ENCODE peak calls at places on chromosome 1, in five cellular contexts. Z, R, B, I and J are unnamed samples.

GRCh38 chr1:171251042-171251740 is 2.9 kb downstream of the FMO1 start:
- DNase-seq in B (no peak), I (peak; percentile 55), R (peak; percentile 23), Z (no peak), J (peak; percentile 44)

GRCh38 chr1:225480825-225481434 is 53.1 kb upstream of the LBR start:
- DNase-seq in I (peak; percentile 86), R (peak; percentile 38), B (no peak), Z (peak; percentile 76), J (no peak)

GRCh38 chr1:156108664-156109241 is 5.8 kb upstream of the LMNA start:
- DNase-seq in R (no peak), Z (no peak), B (no peak), I (no peak), J (no peak)

GRCh38 chr1:65881070-65881594 is 88.4 kb downstream of the PDE4B start:
- DNase-seq in Z (no peak), I (no peak), B (no peak), R (no peak), J (no peak)

GRCh38 chr1:94614168-94614815 is 72.7 kb upstream of the F3 start:
- DNase-seq in R (no peak), Z (no peak), B (no peak), I (no peak), J (no peak)

GRCh38 chr1:42419449-42419848 is 36.4 kb downstream of the ZMYND12 start:
- DNase-seq in I (no peak), R (no peak), B (peak; percentile 88), Z (no peak), J (peak; percentile 30)

GRCh38 chr1:53511323-53511932 is 52.2 kb downstream of the DMRTB1 start:
- DNase-seq in Z (no peak), B (peak; percentile 67), I (no peak), R (no peak), J (no peak)

GRCh38 chr1:54608561-54609230 is 14.6 kb downstream of the FAM151A start:
- DNase-seq in R (no peak), B (no peak), Z (no peak), I (no peak), J (no peak)

GRCh38 chr1:29623501-29623900 is 387.2 kb downstream of the PTPRU start:
- DNase-seq in B (no peak), I (no peak), Z (no peak), R (no peak), J (no peak)

GRCh38 chr1:31677949-31678348 is 25.9 kb downstream of the COL16A1 start:
- DNase-seq in R (no peak), B (no peak), Z (no peak), I (no peak), J (no peak)

GRCh38 chr1:67431156-67431765 is 1.1 kb upstream of the SERBP1 start:
- DNase-seq in B (no peak), Z (no peak), I (no peak), R (no peak), J (no peak)

GRCh38 chr1:67429528-67430357 is 459 bp downstream of the SERBP1 start:
- DNase-seq in B (peak; percentile 29), R (no peak), I (peak; percentile 37), Z (no peak), J (peak; percentile 22)

GRCh38 chr1:67430358-67431155 is at the start of gene SERBP1:
- DNase-seq in B (peak; percentile 98), I (peak; percentile 97), R (peak; percentile 95), Z (peak; percentile 79), J (peak; percentile 94)

GRCh38 chr1:67427947-67428346 is 2.3 kb downstream of the SERBP1 start:
- DNase-seq in I (no peak), B (no peak), Z (no peak), R (no peak), J (no peak)

DNA sequence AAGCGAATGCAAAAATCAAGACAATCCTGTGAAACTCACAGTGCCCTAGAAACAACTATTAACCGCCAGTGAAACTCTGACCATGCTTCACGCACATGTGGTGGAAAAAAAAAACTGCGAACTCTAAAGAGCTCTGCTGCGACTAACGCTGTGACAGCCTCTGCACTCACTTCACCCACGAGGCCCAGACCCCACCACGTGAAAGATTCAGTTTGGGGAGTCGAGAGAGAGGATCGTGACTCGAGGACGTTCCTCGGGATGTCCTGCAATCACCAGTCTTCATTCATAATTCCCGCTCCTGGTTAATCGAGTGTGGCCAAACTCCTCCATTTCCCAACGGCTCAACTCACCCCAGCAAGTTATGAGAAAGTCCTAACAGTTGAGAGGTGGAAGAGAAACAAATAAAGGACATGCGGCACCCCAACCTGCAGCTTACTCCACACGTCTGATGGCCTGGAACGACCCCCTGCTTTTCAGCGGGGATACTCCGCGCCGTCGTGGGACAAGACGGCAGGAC is 1.1 kb downstream of the SERBP1 start:
- DNase-seq in B (no peak), I (no peak), Z (no peak), R (no peak), J (no peak)
- TF ChIP-seq POLR2A in B (no peak), I (no peak), Z (no peak), R (no peak), J (no peak)

GRCh38 chr1:204443260-204443619 is 31.6 kb upstream of the PPP1R15B start:
- DNase-seq in R (no peak), Z (no peak), B (no peak), I (peak; percentile 54), J (no peak)

GRCh38 chr1:204442376-204443259 is 31.0 kb upstream of the PPP1R15B start:
- DNase-seq in Z (no peak), R (no peak), B (no peak), I (no peak), J (no peak)

GRCh38 chr1:204445860-204446412 is 34.3 kb upstream of the PPP1R15B start:
- DNase-seq in B (no peak), Z (peak; percentile 54), I (peak; percentile 52), R (no peak), J (no peak)

GRCh38 chr1:204441558-204441957 is 29.9 kb upstream of the PPP1R15B start:
- DNase-seq in R (no peak), I (no peak), Z (no peak), B (no peak), J (no peak)

DNA sequence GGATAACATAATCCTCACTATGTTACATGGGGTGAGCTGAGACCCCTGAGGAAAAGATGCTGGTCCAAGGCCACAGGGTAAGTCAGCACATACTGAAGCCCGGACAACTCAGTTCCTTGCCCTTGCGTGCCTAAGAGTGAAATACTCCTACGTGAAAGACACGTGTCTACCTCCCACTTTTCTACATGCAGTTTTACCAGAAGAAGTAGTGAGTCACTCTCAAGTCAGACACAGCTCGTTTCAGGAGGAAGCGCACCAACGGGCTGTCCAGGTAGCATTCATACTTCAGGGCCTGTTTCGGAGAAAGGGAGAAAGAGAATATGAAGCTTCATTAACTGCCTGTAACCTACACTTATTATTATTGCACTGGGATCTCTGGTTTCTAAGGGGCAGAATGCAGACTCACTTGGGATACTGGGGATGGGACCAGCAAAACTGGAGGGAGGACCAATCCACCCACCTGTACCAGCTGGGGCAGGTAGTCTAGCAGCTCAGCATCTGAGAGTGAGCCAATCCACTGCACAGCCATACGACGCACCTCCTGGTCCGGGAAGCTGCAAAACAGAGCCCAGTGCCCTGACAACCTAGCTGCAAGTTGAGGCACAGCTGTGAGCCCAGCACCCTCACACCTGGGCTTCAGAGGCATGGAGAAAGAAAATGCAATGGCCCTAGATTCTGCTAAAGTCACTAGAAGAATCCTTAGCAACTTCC is 32.4 kb upstream of the PPP1R15B start:
- DNase-seq in I (no peak), R (no peak), B (no peak), Z (no peak), J (no peak)
- H3K4me1 ChIP-seq in I (peaks cover 13% of the 10 kb centered on the region), R (peaks cover 23% of the 10 kb centered on the region), B (peaks cover 38% of the 10 kb centered on the region), Z (peaks cover 28% of the 10 kb centered on the region), J (no peaks in the 10 kb centered on the region)

DNA sequence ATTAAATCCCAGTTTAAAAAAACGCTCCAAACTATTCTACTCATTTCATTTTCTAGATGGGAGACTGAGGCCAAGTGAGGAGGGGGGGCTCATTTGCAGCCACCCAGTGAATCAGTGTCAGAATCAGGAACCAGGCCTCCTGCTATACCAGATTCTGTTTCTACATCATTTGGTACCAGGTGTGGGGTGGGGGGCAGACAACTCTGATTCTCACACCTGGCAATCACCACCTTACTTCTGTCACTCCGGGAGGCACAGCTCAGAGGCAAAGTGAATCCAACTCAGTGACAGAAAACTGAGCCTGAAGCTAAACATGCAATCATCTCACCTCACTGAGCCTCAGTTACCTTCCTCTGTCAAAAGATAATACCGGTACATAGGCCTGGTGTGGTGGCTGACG is 23.5 kb upstream of the ID3 start:
- DNase-seq in R (no peak), Z (no peak), I (no peak), B (no peak), J (no peak)
- TF ChIP-seq POLR2A in R (no peak), Z (no peak), I (no peak), B (no peak), J (no peak)

GRCh38 chr1:116462722-116463121 is 89.7 kb downstream of the ATP1A1 start:
- DNase-seq in I (no peak), Z (no peak), R (no peak), B (no peak), J (no peak)
- H3K4me1 ChIP-seq in I (peaks cover 26% of the 10 kb centered on the region), Z (no peaks in the 10 kb centered on the region), R (no peaks in the 10 kb centered on the region), B (no peaks in the 10 kb centered on the region), J (no peaks in the 10 kb centered on the region)